ENCODE peak calls at places on chromosomes 5 and 9, in nine cellular contexts. One of them, this sample, is unnamed.
A peak's percentile ranks its signal among the peaks of the same experiment; 100 is the strongest.

GRCh38 chr5:126499742-126500396 is 76.7 kb downstream of the GRAMD2B start:
- DNase-seq in LHCN-M2: peak; percentile 38
- DNase-seq in EL: peak; percentile 44
- DNase-seq in T-helper 2 cell: no peak
- DNase-seq in foreskin fibroblast: peak; percentile 20
- DNase-seq in activated naive CD8-positive, alpha-beta T cell treated with anti-CD3 and anti-CD28 coated beads, Interleukin-2, amount 50 U/mL, for 24 hours: no peak
- DNase-seq in activated naive CD4-positive, alpha-beta T cell treated with anti-CD3 and anti-CD28 coated beads, Interleukin-2, amount 10 ng/mL, durations not matched to agents 7 days and 5 days: peak; percentile 43
- DNase-seq in activated T-cell treated with anti-CD3 and anti-CD28 coated beads, Interleukin-2, amount 50 U/mL, for 72 hours: peak; percentile 7
- DNase-seq in NCI-H345: no peak
- DNase-seq in this sample: no peak

GRCh38 chr5:34474573-34475021 is 181.5 kb upstream of the RAI14 start:
- DNase-seq in LHCN-M2: peak; percentile 62
- DNase-seq in EL: peak; percentile 67
- DNase-seq in T-helper 2 cell: no peak
- DNase-seq in foreskin fibroblast: peak; percentile 80
- DNase-seq in activated naive CD8-positive, alpha-beta T cell treated with anti-CD3 and anti-CD28 coated beads, Interleukin-2, amount 50 U/mL, for 24 hours: no peak
- DNase-seq in activated naive CD4-positive, alpha-beta T cell treated with anti-CD3 and anti-CD28 coated beads, Interleukin-2, amount 10 ng/mL, durations not matched to agents 7 days and 5 days: no peak
- DNase-seq in activated T-cell treated with anti-CD3 and anti-CD28 coated beads, Interleukin-2, amount 50 U/mL, for 72 hours: peak; percentile 7
- DNase-seq in NCI-H345: peak; percentile 39
- DNase-seq in this sample: peak; percentile 49

GRCh38 chr9:6109986-6110385 is 94.6 kb upstream of the RANBP6 start:
- DNase-seq in LHCN-M2: peak; percentile 71
- DNase-seq in EL: no peak
- DNase-seq in T-helper 2 cell: no peak
- DNase-seq in foreskin fibroblast: no peak
- DNase-seq in activated naive CD8-positive, alpha-beta T cell treated with anti-CD3 and anti-CD28 coated beads, Interleukin-2, amount 50 U/mL, for 24 hours: no peak
- DNase-seq in activated naive CD4-positive, alpha-beta T cell treated with anti-CD3 and anti-CD28 coated beads, Interleukin-2, amount 10 ng/mL, durations not matched to agents 7 days and 5 days: no peak
- DNase-seq in activated T-cell treated with anti-CD3 and anti-CD28 coated beads, Interleukin-2, amount 50 U/mL, for 72 hours: no peak
- DNase-seq in NCI-H345: no peak
- DNase-seq in this sample: no peak

GRCh38 chr9:129585352-129585751 is 35.5 kb downstream of the C9orf50 start:
- DNase-seq in LHCN-M2: no peak
- DNase-seq in EL: no peak
- DNase-seq in T-helper 2 cell: no peak
- DNase-seq in foreskin fibroblast: no peak
- DNase-seq in activated naive CD8-positive, alpha-beta T cell treated with anti-CD3 and anti-CD28 coated beads, Interleukin-2, amount 50 U/mL, for 24 hours: no peak
- DNase-seq in activated naive CD4-positive, alpha-beta T cell treated with anti-CD3 and anti-CD28 coated beads, Interleukin-2, amount 10 ng/mL, durations not matched to agents 7 days and 5 days: no peak
- DNase-seq in activated T-cell treated with anti-CD3 and anti-CD28 coated beads, Interleukin-2, amount 50 U/mL, for 72 hours: no peak
- DNase-seq in NCI-H345: no peak
- DNase-seq in this sample: no peak

GRCh38 chr5:167639213-167639612 is 652.2 kb upstream of the WWC1 start:
- DNase-seq in LHCN-M2: peak; percentile 44
- DNase-seq in EL: peak; percentile 52
- DNase-seq in T-helper 2 cell: no peak
- DNase-seq in foreskin fibroblast: peak; percentile 66
- DNase-seq in activated naive CD8-positive, alpha-beta T cell treated with anti-CD3 and anti-CD28 coated beads, Interleukin-2, amount 50 U/mL, for 24 hours: no peak
- DNase-seq in activated naive CD4-positive, alpha-beta T cell treated with anti-CD3 and anti-CD28 coated beads, Interleukin-2, amount 10 ng/mL, durations not matched to agents 7 days and 5 days: no peak
- DNase-seq in activated T-cell treated with anti-CD3 and anti-CD28 coated beads, Interleukin-2, amount 50 U/mL, for 72 hours: no peak
- DNase-seq in NCI-H345: no peak
- DNase-seq in this sample: no peak

GRCh38 chr5:170747851-170748250 is 35.7 kb upstream of the GABRP start:
- DNase-seq in LHCN-M2: no peak
- DNase-seq in EL: peak; percentile 18
- DNase-seq in T-helper 2 cell: no peak
- DNase-seq in foreskin fibroblast: peak; percentile 14
- DNase-seq in activated naive CD8-positive, alpha-beta T cell treated with anti-CD3 and anti-CD28 coated beads, Interleukin-2, amount 50 U/mL, for 24 hours: no peak
- DNase-seq in activated naive CD4-positive, alpha-beta T cell treated with anti-CD3 and anti-CD28 coated beads, Interleukin-2, amount 10 ng/mL, durations not matched to agents 7 days and 5 days: no peak
- DNase-seq in activated T-cell treated with anti-CD3 and anti-CD28 coated beads, Interleukin-2, amount 50 U/mL, for 72 hours: no peak
- DNase-seq in NCI-H345: no peak
- DNase-seq in this sample: no peak

GRCh38 chr5:32278403-32278802 is 34.3 kb downstream of the MTMR12 start:
- DNase-seq in LHCN-M2: peak; percentile 83
- DNase-seq in EL: peak; percentile 61
- DNase-seq in T-helper 2 cell: no peak
- DNase-seq in foreskin fibroblast: peak; percentile 32
- DNase-seq in activated naive CD8-positive, alpha-beta T cell treated with anti-CD3 and anti-CD28 coated beads, Interleukin-2, amount 50 U/mL, for 24 hours: no peak
- DNase-seq in activated naive CD4-positive, alpha-beta T cell treated with anti-CD3 and anti-CD28 coated beads, Interleukin-2, amount 10 ng/mL, durations not matched to agents 7 days and 5 days: no peak
- DNase-seq in activated T-cell treated with anti-CD3 and anti-CD28 coated beads, Interleukin-2, amount 50 U/mL, for 72 hours: peak; percentile 50
- DNase-seq in NCI-H345: no peak
- DNase-seq in this sample: peak; percentile 24

GRCh38 chr9:114000671-114001409 is 77.3 kb downstream of the AMBP start:
- DNase-seq in LHCN-M2: no peak
- DNase-seq in EL: no peak
- DNase-seq in T-helper 2 cell: no peak
- DNase-seq in foreskin fibroblast: peak; percentile 19
- DNase-seq in activated naive CD8-positive, alpha-beta T cell treated with anti-CD3 and anti-CD28 coated beads, Interleukin-2, amount 50 U/mL, for 24 hours: no peak
- DNase-seq in activated naive CD4-positive, alpha-beta T cell treated with anti-CD3 and anti-CD28 coated beads, Interleukin-2, amount 10 ng/mL, durations not matched to agents 7 days and 5 days: no peak
- DNase-seq in activated T-cell treated with anti-CD3 and anti-CD28 coated beads, Interleukin-2, amount 50 U/mL, for 72 hours: no peak
- DNase-seq in NCI-H345: no peak
- DNase-seq in this sample: no peak

GRCh38 chr9:14561929-14562386 is 131.3 kb downstream of the ZDHHC21 start:
- DNase-seq in LHCN-M2: no peak
- DNase-seq in EL: no peak
- DNase-seq in T-helper 2 cell: no peak
- DNase-seq in foreskin fibroblast: no peak
- DNase-seq in activated naive CD8-positive, alpha-beta T cell treated with anti-CD3 and anti-CD28 coated beads, Interleukin-2, amount 50 U/mL, for 24 hours: no peak
- DNase-seq in activated naive CD4-positive, alpha-beta T cell treated with anti-CD3 and anti-CD28 coated beads, Interleukin-2, amount 10 ng/mL, durations not matched to agents 7 days and 5 days: no peak
- DNase-seq in activated T-cell treated with anti-CD3 and anti-CD28 coated beads, Interleukin-2, amount 50 U/mL, for 72 hours: no peak
- DNase-seq in NCI-H345: peak; percentile 27
- DNase-seq in this sample: no peak

GRCh38 chr5:56476487-56476856 is 243.3 kb upstream of the ANKRD55 start:
- DNase-seq in LHCN-M2: no peak
- DNase-seq in EL: no peak
- DNase-seq in T-helper 2 cell: no peak
- DNase-seq in foreskin fibroblast: no peak
- DNase-seq in activated naive CD8-positive, alpha-beta T cell treated with anti-CD3 and anti-CD28 coated beads, Interleukin-2, amount 50 U/mL, for 24 hours: no peak
- DNase-seq in activated naive CD4-positive, alpha-beta T cell treated with anti-CD3 and anti-CD28 coated beads, Interleukin-2, amount 10 ng/mL, durations not matched to agents 7 days and 5 days: no peak
- DNase-seq in activated T-cell treated with anti-CD3 and anti-CD28 coated beads, Interleukin-2, amount 50 U/mL, for 72 hours: no peak
- DNase-seq in NCI-H345: no peak
- DNase-seq in this sample: no peak

GRCh38 chr9:114666441-114666840 is 8.8 kb upstream of the TEX53 start:
- DNase-seq in LHCN-M2: no peak
- DNase-seq in EL: no peak
- DNase-seq in T-helper 2 cell: no peak
- DNase-seq in foreskin fibroblast: no peak
- DNase-seq in activated naive CD8-positive, alpha-beta T cell treated with anti-CD3 and anti-CD28 coated beads, Interleukin-2, amount 50 U/mL, for 24 hours: no peak
- DNase-seq in activated naive CD4-positive, alpha-beta T cell treated with anti-CD3 and anti-CD28 coated beads, Interleukin-2, amount 10 ng/mL, durations not matched to agents 7 days and 5 days: no peak
- DNase-seq in activated T-cell treated with anti-CD3 and anti-CD28 coated beads, Interleukin-2, amount 50 U/mL, for 72 hours: no peak
- DNase-seq in NCI-H345: no peak
- DNase-seq in this sample: no peak

GRCh38 chr5:18276939-18277338 is 642.7 kb downstream of the TAF11L14 start:
- DNase-seq in LHCN-M2: no peak
- DNase-seq in EL: no peak
- DNase-seq in T-helper 2 cell: no peak
- DNase-seq in foreskin fibroblast: no peak
- DNase-seq in activated naive CD8-positive, alpha-beta T cell treated with anti-CD3 and anti-CD28 coated beads, Interleukin-2, amount 50 U/mL, for 24 hours: no peak
- DNase-seq in activated naive CD4-positive, alpha-beta T cell treated with anti-CD3 and anti-CD28 coated beads, Interleukin-2, amount 10 ng/mL, durations not matched to agents 7 days and 5 days: no peak
- DNase-seq in activated T-cell treated with anti-CD3 and anti-CD28 coated beads, Interleukin-2, amount 50 U/mL, for 72 hours: no peak
- DNase-seq in NCI-H345: no peak
- DNase-seq in this sample: no peak

GRCh38 chr5:112820246-112820645 is 40.8 kb upstream of the SRP19 start:
- DNase-seq in LHCN-M2: no peak
- DNase-seq in EL: no peak
- DNase-seq in T-helper 2 cell: no peak
- DNase-seq in foreskin fibroblast: no peak
- DNase-seq in activated naive CD8-positive, alpha-beta T cell treated with anti-CD3 and anti-CD28 coated beads, Interleukin-2, amount 50 U/mL, for 24 hours: no peak
- DNase-seq in activated naive CD4-positive, alpha-beta T cell treated with anti-CD3 and anti-CD28 coated beads, Interleukin-2, amount 10 ng/mL, durations not matched to agents 7 days and 5 days: no peak
- DNase-seq in activated T-cell treated with anti-CD3 and anti-CD28 coated beads, Interleukin-2, amount 50 U/mL, for 72 hours: no peak
- DNase-seq in NCI-H345: no peak
- DNase-seq in this sample: no peak

GRCh38 chr5:95803271-95804148 is 19.0 kb downstream of the GLRX start:
- DNase-seq in LHCN-M2: peak; percentile 34
- DNase-seq in EL: no peak
- DNase-seq in T-helper 2 cell: no peak
- DNase-seq in foreskin fibroblast: peak; percentile 67
- DNase-seq in activated naive CD8-positive, alpha-beta T cell treated with anti-CD3 and anti-CD28 coated beads, Interleukin-2, amount 50 U/mL, for 24 hours: no peak
- DNase-seq in activated naive CD4-positive, alpha-beta T cell treated with anti-CD3 and anti-CD28 coated beads, Interleukin-2, amount 10 ng/mL, durations not matched to agents 7 days and 5 days: no peak
- DNase-seq in activated T-cell treated with anti-CD3 and anti-CD28 coated beads, Interleukin-2, amount 50 U/mL, for 72 hours: no peak
- DNase-seq in NCI-H345: no peak
- DNase-seq in this sample: no peak

GRCh38 chr5:616342-617039 is 4.4 kb downstream of the CEP72 start:
- DNase-seq in LHCN-M2: no peak
- DNase-seq in EL: no peak
- DNase-seq in T-helper 2 cell: no peak
- DNase-seq in foreskin fibroblast: peak; percentile 14
- DNase-seq in activated naive CD8-positive, alpha-beta T cell treated with anti-CD3 and anti-CD28 coated beads, Interleukin-2, amount 50 U/mL, for 24 hours: no peak
- DNase-seq in activated naive CD4-positive, alpha-beta T cell treated with anti-CD3 and anti-CD28 coated beads, Interleukin-2, amount 10 ng/mL, durations not matched to agents 7 days and 5 days: peak; percentile 18
- DNase-seq in activated T-cell treated with anti-CD3 and anti-CD28 coated beads, Interleukin-2, amount 50 U/mL, for 72 hours: no peak
- DNase-seq in NCI-H345: no peak
- DNase-seq in this sample: no peak

GRCh38 chr5:123125953-123126352 is 36.9 kb downstream of the PRDM6 start:
- DNase-seq in LHCN-M2: peak; percentile 46
- DNase-seq in EL: peak; percentile 69
- DNase-seq in T-helper 2 cell: no peak
- DNase-seq in foreskin fibroblast: peak; percentile 82
- DNase-seq in activated naive CD8-positive, alpha-beta T cell treated with anti-CD3 and anti-CD28 coated beads, Interleukin-2, amount 50 U/mL, for 24 hours: no peak
- DNase-seq in activated naive CD4-positive, alpha-beta T cell treated with anti-CD3 and anti-CD28 coated beads, Interleukin-2, amount 10 ng/mL, durations not matched to agents 7 days and 5 days: no peak
- DNase-seq in activated T-cell treated with anti-CD3 and anti-CD28 coated beads, Interleukin-2, amount 50 U/mL, for 72 hours: no peak
- DNase-seq in NCI-H345: no peak
- DNase-seq in this sample: peak; percentile 65

GRCh38 chr9:20376042-20376441 is 246.3 kb downstream of the MLLT3 start:
- DNase-seq in LHCN-M2: no peak
- DNase-seq in EL: no peak
- DNase-seq in T-helper 2 cell: no peak
- DNase-seq in foreskin fibroblast: no peak
- DNase-seq in activated naive CD8-positive, alpha-beta T cell treated with anti-CD3 and anti-CD28 coated beads, Interleukin-2, amount 50 U/mL, for 24 hours: no peak
- DNase-seq in activated naive CD4-positive, alpha-beta T cell treated with anti-CD3 and anti-CD28 coated beads, Interleukin-2, amount 10 ng/mL, durations not matched to agents 7 days and 5 days: no peak
- DNase-seq in activated T-cell treated with anti-CD3 and anti-CD28 coated beads, Interleukin-2, amount 50 U/mL, for 72 hours: no peak
- DNase-seq in NCI-H345: no peak
- DNase-seq in this sample: no peak

GRCh38 chr9:116198344-116198743 is 44.8 kb downstream of the PAPPA start:
- DNase-seq in LHCN-M2: no peak
- DNase-seq in EL: no peak
- DNase-seq in T-helper 2 cell: no peak
- DNase-seq in foreskin fibroblast: no peak
- DNase-seq in activated naive CD8-positive, alpha-beta T cell treated with anti-CD3 and anti-CD28 coated beads, Interleukin-2, amount 50 U/mL, for 24 hours: no peak
- DNase-seq in activated naive CD4-positive, alpha-beta T cell treated with anti-CD3 and anti-CD28 coated beads, Interleukin-2, amount 10 ng/mL, durations not matched to agents 7 days and 5 days: no peak
- DNase-seq in activated T-cell treated with anti-CD3 and anti-CD28 coated beads, Interleukin-2, amount 50 U/mL, for 72 hours: no peak
- DNase-seq in NCI-H345: no peak
- DNase-seq in this sample: no peak

GRCh38 chr5:88884435-88884877 is 1.5 kb upstream of the MEF2C start:
- DNase-seq in LHCN-M2: peak; percentile 25
- DNase-seq in EL: no peak
- DNase-seq in T-helper 2 cell: no peak
- DNase-seq in foreskin fibroblast: no peak
- DNase-seq in activated naive CD8-positive, alpha-beta T cell treated with anti-CD3 and anti-CD28 coated beads, Interleukin-2, amount 50 U/mL, for 24 hours: no peak
- DNase-seq in activated naive CD4-positive, alpha-beta T cell treated with anti-CD3 and anti-CD28 coated beads, Interleukin-2, amount 10 ng/mL, durations not matched to agents 7 days and 5 days: no peak
- DNase-seq in activated T-cell treated with anti-CD3 and anti-CD28 coated beads, Interleukin-2, amount 50 U/mL, for 72 hours: no peak
- DNase-seq in NCI-H345: peak; percentile 38
- DNase-seq in this sample: no peak

GRCh38 chr9:93319992-93320490 is 131.4 kb upstream of the FAM120A start:
- DNase-seq in LHCN-M2: no peak
- DNase-seq in EL: no peak
- DNase-seq in T-helper 2 cell: no peak
- DNase-seq in foreskin fibroblast: no peak
- DNase-seq in activated naive CD8-positive, alpha-beta T cell treated with anti-CD3 and anti-CD28 coated beads, Interleukin-2, amount 50 U/mL, for 24 hours: no peak
- DNase-seq in activated naive CD4-positive, alpha-beta T cell treated with anti-CD3 and anti-CD28 coated beads, Interleukin-2, amount 10 ng/mL, durations not matched to agents 7 days and 5 days: no peak
- DNase-seq in activated T-cell treated with anti-CD3 and anti-CD28 coated beads, Interleukin-2, amount 50 U/mL, for 72 hours: no peak
- DNase-seq in NCI-H345: no peak
- DNase-seq in this sample: no peak

GRCh38 chr5:99590806-99591205 is 662.0 kb upstream of the CHD1 start:
- DNase-seq in LHCN-M2: no peak
- DNase-seq in EL: no peak
- DNase-seq in T-helper 2 cell: no peak
- DNase-seq in foreskin fibroblast: no peak
- DNase-seq in activated naive CD8-positive, alpha-beta T cell treated with anti-CD3 and anti-CD28 coated beads, Interleukin-2, amount 50 U/mL, for 24 hours: no peak
- DNase-seq in activated naive CD4-positive, alpha-beta T cell treated with anti-CD3 and anti-CD28 coated beads, Interleukin-2, amount 10 ng/mL, durations not matched to agents 7 days and 5 days: no peak
- DNase-seq in activated T-cell treated with anti-CD3 and anti-CD28 coated beads, Interleukin-2, amount 50 U/mL, for 72 hours: no peak
- DNase-seq in NCI-H345: no peak
- DNase-seq in this sample: no peak

GRCh38 chr9:32581512-32582143 is 8.7 kb upstream of the NDUFB6 start:
- DNase-seq in LHCN-M2: peak; percentile 59
- DNase-seq in EL: peak; percentile 58
- DNase-seq in T-helper 2 cell: no peak
- DNase-seq in foreskin fibroblast: peak; percentile 78
- DNase-seq in activated naive CD8-positive, alpha-beta T cell treated with anti-CD3 and anti-CD28 coated beads, Interleukin-2, amount 50 U/mL, for 24 hours: peak; percentile 12
- DNase-seq in activated naive CD4-positive, alpha-beta T cell treated with anti-CD3 and anti-CD28 coated beads, Interleukin-2, amount 10 ng/mL, durations not matched to agents 7 days and 5 days: peak; percentile 47
- DNase-seq in activated T-cell treated with anti-CD3 and anti-CD28 coated beads, Interleukin-2, amount 50 U/mL, for 72 hours: peak; percentile 15
- DNase-seq in NCI-H345: peak; percentile 54
- DNase-seq in this sample: peak; percentile 83

GRCh38 chr9:112120471-112120925 is 54.6 kb downstream of the SUSD1 start:
- DNase-seq in LHCN-M2: no peak
- DNase-seq in EL: no peak
- DNase-seq in T-helper 2 cell: no peak
- DNase-seq in foreskin fibroblast: peak; percentile 20
- DNase-seq in activated naive CD8-positive, alpha-beta T cell treated with anti-CD3 and anti-CD28 coated beads, Interleukin-2, amount 50 U/mL, for 24 hours: no peak
- DNase-seq in activated naive CD4-positive, alpha-beta T cell treated with anti-CD3 and anti-CD28 coated beads, Interleukin-2, amount 10 ng/mL, durations not matched to agents 7 days and 5 days: no peak
- DNase-seq in activated T-cell treated with anti-CD3 and anti-CD28 coated beads, Interleukin-2, amount 50 U/mL, for 72 hours: no peak
- DNase-seq in NCI-H345: no peak
- DNase-seq in this sample: no peak

GRCh38 chr5:62000646-62001045 is 305.4 kb upstream of the KIF2A start:
- DNase-seq in LHCN-M2: no peak
- DNase-seq in EL: no peak
- DNase-seq in T-helper 2 cell: no peak
- DNase-seq in foreskin fibroblast: no peak
- DNase-seq in activated naive CD8-positive, alpha-beta T cell treated with anti-CD3 and anti-CD28 coated beads, Interleukin-2, amount 50 U/mL, for 24 hours: no peak
- DNase-seq in activated naive CD4-positive, alpha-beta T cell treated with anti-CD3 and anti-CD28 coated beads, Interleukin-2, amount 10 ng/mL, durations not matched to agents 7 days and 5 days: no peak
- DNase-seq in activated T-cell treated with anti-CD3 and anti-CD28 coated beads, Interleukin-2, amount 50 U/mL, for 72 hours: no peak
- DNase-seq in NCI-H345: no peak
- DNase-seq in this sample: no peak

GRCh38 chr9:36729902-36730301 is 157.2 kb downstream of the MELK start:
- DNase-seq in LHCN-M2: peak; percentile 8
- DNase-seq in EL: no peak
- DNase-seq in T-helper 2 cell: no peak
- DNase-seq in foreskin fibroblast: no peak
- DNase-seq in activated naive CD8-positive, alpha-beta T cell treated with anti-CD3 and anti-CD28 coated beads, Interleukin-2, amount 50 U/mL, for 24 hours: no peak
- DNase-seq in activated naive CD4-positive, alpha-beta T cell treated with anti-CD3 and anti-CD28 coated beads, Interleukin-2, amount 10 ng/mL, durations not matched to agents 7 days and 5 days: no peak
- DNase-seq in activated T-cell treated with anti-CD3 and anti-CD28 coated beads, Interleukin-2, amount 50 U/mL, for 72 hours: no peak
- DNase-seq in NCI-H345: no peak
- DNase-seq in this sample: no peak

GRCh38 chr9:121302341-121302740 is 34.4 kb downstream of the GSN start:
- DNase-seq in LHCN-M2: no peak
- DNase-seq in EL: no peak
- DNase-seq in T-helper 2 cell: no peak
- DNase-seq in foreskin fibroblast: no peak
- DNase-seq in activated naive CD8-positive, alpha-beta T cell treated with anti-CD3 and anti-CD28 coated beads, Interleukin-2, amount 50 U/mL, for 24 hours: no peak
- DNase-seq in activated naive CD4-positive, alpha-beta T cell treated with anti-CD3 and anti-CD28 coated beads, Interleukin-2, amount 10 ng/mL, durations not matched to agents 7 days and 5 days: no peak
- DNase-seq in activated T-cell treated with anti-CD3 and anti-CD28 coated beads, Interleukin-2, amount 50 U/mL, for 72 hours: no peak
- DNase-seq in NCI-H345: no peak
- DNase-seq in this sample: no peak

GRCh38 chr9:74824654-74825053 is 63.1 kb downstream of the TRPM6 start:
- DNase-seq in LHCN-M2: peak; percentile 66
- DNase-seq in EL: peak; percentile 16
- DNase-seq in T-helper 2 cell: no peak
- DNase-seq in foreskin fibroblast: peak; percentile 58
- DNase-seq in activated naive CD8-positive, alpha-beta T cell treated with anti-CD3 and anti-CD28 coated beads, Interleukin-2, amount 50 U/mL, for 24 hours: no peak
- DNase-seq in activated naive CD4-positive, alpha-beta T cell treated with anti-CD3 and anti-CD28 coated beads, Interleukin-2, amount 10 ng/mL, durations not matched to agents 7 days and 5 days: no peak
- DNase-seq in activated T-cell treated with anti-CD3 and anti-CD28 coated beads, Interleukin-2, amount 50 U/mL, for 72 hours: no peak
- DNase-seq in NCI-H345: no peak
- DNase-seq in this sample: no peak

GRCh38 chr5:14871084-14871572 is 450 bp downstream of the ANKH start:
- DNase-seq in LHCN-M2: no peak
- DNase-seq in EL: no peak
- DNase-seq in T-helper 2 cell: peak; percentile 18
- DNase-seq in foreskin fibroblast: no peak
- DNase-seq in activated naive CD8-positive, alpha-beta T cell treated with anti-CD3 and anti-CD28 coated beads, Interleukin-2, amount 50 U/mL, for 24 hours: peak; percentile 45
- DNase-seq in activated naive CD4-positive, alpha-beta T cell treated with anti-CD3 and anti-CD28 coated beads, Interleukin-2, amount 10 ng/mL, durations not matched to agents 7 days and 5 days: peak; percentile 49
- DNase-seq in activated T-cell treated with anti-CD3 and anti-CD28 coated beads, Interleukin-2, amount 50 U/mL, for 72 hours: peak; percentile 40
- DNase-seq in NCI-H345: peak; percentile 40
- DNase-seq in this sample: no peak

GRCh38 chr9:134892221-134892620 is 11.6 kb downstream of the FCN2 start:
- DNase-seq in LHCN-M2: no peak
- DNase-seq in EL: no peak
- DNase-seq in T-helper 2 cell: no peak
- DNase-seq in foreskin fibroblast: no peak
- DNase-seq in activated naive CD8-positive, alpha-beta T cell treated with anti-CD3 and anti-CD28 coated beads, Interleukin-2, amount 50 U/mL, for 24 hours: no peak
- DNase-seq in activated naive CD4-positive, alpha-beta T cell treated with anti-CD3 and anti-CD28 coated beads, Interleukin-2, amount 10 ng/mL, durations not matched to agents 7 days and 5 days: no peak
- DNase-seq in activated T-cell treated with anti-CD3 and anti-CD28 coated beads, Interleukin-2, amount 50 U/mL, for 72 hours: no peak
- DNase-seq in NCI-H345: no peak
- DNase-seq in this sample: no peak

GRCh38 chr5:172617817-172618216 is 23.2 kb upstream of the NEURL1B start:
- DNase-seq in LHCN-M2: no peak
- DNase-seq in EL: no peak
- DNase-seq in T-helper 2 cell: no peak
- DNase-seq in foreskin fibroblast: no peak
- DNase-seq in activated naive CD8-positive, alpha-beta T cell treated with anti-CD3 and anti-CD28 coated beads, Interleukin-2, amount 50 U/mL, for 24 hours: no peak
- DNase-seq in activated naive CD4-positive, alpha-beta T cell treated with anti-CD3 and anti-CD28 coated beads, Interleukin-2, amount 10 ng/mL, durations not matched to agents 7 days and 5 days: no peak
- DNase-seq in activated T-cell treated with anti-CD3 and anti-CD28 coated beads, Interleukin-2, amount 50 U/mL, for 72 hours: no peak
- DNase-seq in NCI-H345: no peak
- DNase-seq in this sample: no peak

This sample was measured in astrocyte of the cerebellum.